ENCODE peak calls at places on chromosomes 2 and 18, in eight cellular contexts. Y, F, V, R, O, G, P and T are unnamed samples.

GRCh38 chr18:59704146-59704545 is 6.9 kb upstream of the CCBE1 start:
- DNase-seq in F (peak; percentile 38), V (no peak), G (peak; percentile 77), Y (no peak), R (no peak), P (no peak), O (no peak), T (peak; percentile 26)

GRCh38 chr2:18771212-18771611 is 181.8 kb upstream of the NT5C1B start:
- DNase-seq in P (no peak), O (no peak), Y (no peak), G (no peak), F (peak; percentile 40), V (no peak), R (no peak), T (no peak)

GRCh38 chr2:110806053-110806452 is 73.7 kb downstream of the ACOXL start:
- DNase-seq in R (no peak), G (no peak), F (no peak), V (no peak), Y (no peak), O (no peak), P (no peak), T (no peak)

GRCh38 chr18:9130806-9131205 is 5.8 kb upstream of the ANKRD12 start:
- DNase-seq in V (no peak), P (no peak), R (no peak), G (no peak), F (no peak), O (no peak), Y (no peak), T (no peak)

GRCh38 chr18:61766266-61766884 is 126.4 kb downstream of the RNF152 start:
- DNase-seq in O (no peak), G (no peak), F (no peak), P (no peak), V (no peak), R (no peak), Y (no peak), T (no peak)

GRCh38 chr2:120587326-120587996 is 148.2 kb upstream of the GLI2 start:
- DNase-seq in O (no peak), P (no peak), G (no peak), F (no peak), Y (no peak), R (peak; percentile 12), V (no peak), T (no peak)

GRCh38 chr18:51427012-51427411 is 229.5 kb upstream of the MEX3C start:
- DNase-seq in P (no peak), G (no peak), F (no peak), O (no peak), V (no peak), Y (no peak), R (no peak), T (no peak)

GRCh38 chr2:239326831-239327535 is 73.8 kb downstream of the HDAC4 start:
- DNase-seq in R (no peak), F (peak; percentile 66), Y (no peak), O (peak; percentile 72), V (no peak), G (peak; percentile 45), P (peak; percentile 69), T (no peak)

GRCh38 chr2:66073166-66073565 is 361.8 kb upstream of the MEIS1 start:
- DNase-seq in V (no peak), O (no peak), G (no peak), R (no peak), Y (no peak), P (no peak), F (no peak), T (no peak)

GRCh38 chr2:191625016-191625415 is 52.9 kb upstream of the NABP1 start:
- DNase-seq in V (peak; percentile 25), R (no peak), Y (no peak), G (no peak), P (peak; percentile 20), F (peak; percentile 65), O (peak; percentile 40), T (no peak)

GRCh38 chr2:24643051-24643450 is 150.1 kb downstream of the PTRHD1 start:
- DNase-seq in R (no peak), O (no peak), Y (no peak), P (no peak), G (no peak), F (no peak), V (no peak), T (no peak)

GRCh38 chr2:240465268-240465764 is 29.9 kb downstream of the GPC1 start:
- DNase-seq in V (no peak), R (no peak), Y (no peak), F (no peak), P (no peak), O (peak; percentile 13), G (no peak), T (no peak)

GRCh38 chr2:2808551-2809058 is 477.5 kb upstream of the MYT1L start:
- DNase-seq in O (no peak), G (no peak), Y (no peak), R (no peak), F (no peak), P (no peak), V (no peak), T (no peak)

GRCh38 chr18:48743046-48743445 is 204.2 kb downstream of the CTIF start:
- DNase-seq in F (no peak), R (peak; percentile 35), P (no peak), O (no peak), Y (no peak), G (no peak), V (no peak), T (no peak)

GRCh38 chr18:9614401-9615279 is at the start of gene PPP4R1:
- DNase-seq in G (peak; percentile 69), P (peak; percentile 70), F (peak; percentile 67), Y (no peak), R (peak; percentile 81), O (peak; percentile 76), V (peak; percentile 49), T (peak; percentile 64)

GRCh38 chr2:173547493-173547892 is 192.8 kb downstream of the CDCA7 start:
- DNase-seq in V (no peak), P (no peak), G (no peak), O (no peak), Y (no peak), R (no peak), F (no peak), T (no peak)